ENCODE peak calls at places on chromosomes 11 and 22, in four cellular contexts. Y is EL; Q is activated T-helper 2 cell treated with anti-CD3 and anti-CD28 coated beads, Interferon-gamma antibody, Interleukin-2, Interleukin-4, amounts not matched to agents 10 μg/mL and 5 μg/mL and 100 μg/mL, durations not matched to agents 14 hours and 24 hours and 36 hours; L is RWPE1. O is an unnamed sample.
A peak's percentile ranks its signal among the peaks of the same experiment; 100 is the strongest.

GRCh38 chr22:47318041-47318737 is 555.7 kb downstream of the TBC1D22A start:
- DNase-seq in Y (no peak), Q (no peak), L (no peak), O (no peak)

GRCh38 chr11:69558519-69558941 is 77.1 kb downstream of the LINC01488 start:
- DNase-seq in Y (no peak), Q (no peak), L (no peak), O (no peak)

GRCh38 chr11:117239295-117239694 is 6.8 kb downstream of the RNF214 start:
- DNase-seq in Y (peak; percentile 97), Q (no peak), L (peak; percentile 78), O (peak; percentile 91)

GRCh38 chr22:28148816-28149465 is 229.9 kb upstream of the PITPNB start:
- DNase-seq in Y (no peak), Q (no peak), L (no peak), O (no peak)

GRCh38 chr11:130902380-130902779 is 13.9 kb downstream of the SNX19 start:
- DNase-seq in Y (no peak), Q (no peak), L (no peak), O (no peak)

GRCh38 chr22:40855960-40856512 is 403 bp downstream of the ST13 start:
- DNase-seq in Y (peak; percentile 36), Q (no peak), L (peak; percentile 5), O (peak; percentile 18)

GRCh38 chr11:78808903-78809302 is 234.2 kb upstream of the NARS2 start:
- DNase-seq in Y (no peak), Q (no peak), L (no peak), O (no peak)

GRCh38 chr11:73287400-73288101 is 15.4 kb downstream of the P2RY6 start:
- DNase-seq in Y (no peak), Q (no peak), L (no peak), O (no peak)

GRCh38 chr11:87819141-87819540 is 356.1 kb downstream of the RAB38 start:
- DNase-seq in Y (peak; percentile 16), Q (no peak), L (no peak), O (no peak)

GRCh38 chr11:47773882-47774281 is 6.7 kb upstream of the FNBP4 start:
- DNase-seq in Y (no peak), Q (no peak), L (no peak), O (no peak)

GRCh38 chr11:132848336-132848735 is 684.0 kb downstream of the OPCML start:
- DNase-seq in Y (no peak), Q (no peak), L (no peak), O (no peak)

GRCh38 chr11:65491163-65491465 is 7.7 kb upstream of the MALAT1 start:
- DNase-seq in Y (peak; percentile 30), Q (no peak), L (no peak), O (no peak)

GRCh38 chr22:21951931-21952465 is 650 bp downstream of the PPM1F start:
- DNase-seq in Y (peak; percentile 58), Q (no peak), L (no peak), O (peak; percentile 52)

GRCh38 chr11:122248130-122248529 is 132.1 kb upstream of the BLID start:
- DNase-seq in Y (no peak), Q (no peak), L (no peak), O (no peak)

GRCh38 chr22:20218320-20218872 is 49.7 kb downstream of the RTN4R start:
- DNase-seq in Y (no peak), Q (no peak), L (no peak), O (no peak)

GRCh38 chr22:23175817-23176644 is 4.3 kb upstream of the BCR start:
- DNase-seq in Y (no peak), Q (no peak), L (no peak), O (no peak)

GRCh38 chr11:44351898-44352498 is 42.1 kb upstream of the ALX4 start:
- DNase-seq in Y (no peak), Q (no peak), L (no peak), O (no peak)

GRCh38 chr22:33835196-33835788 is 85.0 kb downstream of the LARGE1 start:
- DNase-seq in Y (no peak), Q (no peak), L (no peak), O (no peak)

GRCh38 chr22:43313497-43314474 is 29.4 kb downstream of the SCUBE1 start:
- DNase-seq in Y (no peak), Q (no peak), L (no peak), O (no peak)

GRCh38 chr11:61602775-61603569 is 22.1 kb upstream of the SYT7 start:
- DNase-seq in Y (peak; percentile 96), Q (no peak), L (peak; percentile 98), O (peak; percentile 85)

GRCh38 chr22:25777870-25778269 is 35.9 kb downstream of the MYO18B start:
- DNase-seq in Y (peak; percentile 57), Q (no peak), L (peak; percentile 20), O (peak; percentile 40)

GRCh38 chr11:12786891-12787290 is 112.7 kb downstream of the TEAD1 start:
- DNase-seq in Y (no peak), Q (no peak), L (no peak), O (no peak)

GRCh38 chr11:102111787-102112653 is 1.8 kb downstream of the YAP1 start:
- DNase-seq in Y (peak; percentile 91), Q (no peak), L (peak; percentile 85), O (peak; percentile 78)

GRCh38 chr11:34323601-34324000 is 34.2 kb downstream of the ABTB2 start:
- DNase-seq in Y (no peak), Q (no peak), L (no peak), O (no peak)

GRCh38 chr22:47781427-47782111 is 1019.1 kb downstream of the TBC1D22A start:
- DNase-seq in Y (no peak), Q (no peak), L (no peak), O (no peak)

GRCh38 chr11:77147668-77148321 is 19.7 kb downstream of the MYO7A start:
- DNase-seq in Y (peak; percentile 17), Q (peak; percentile 30), L (peak; percentile 22), O (no peak)

GRCh38 chr11:16889905-16890304 is 124.3 kb downstream of the PLEKHA7 start:
- DNase-seq in Y (no peak), Q (no peak), L (no peak), O (no peak)

GRCh38 chr11:70711095-70711910 is 313.0 kb downstream of the CTTN start:
- DNase-seq in Y (no peak), Q (no peak), L (no peak), O (no peak)

GRCh38 chr11:75024764-75025211 is 36.1 kb downstream of the NEU3 start:
- DNase-seq in Y (no peak), Q (no peak), L (no peak), O (no peak)

GRCh38 chr22:38313384-38313955 is 3.8 kb downstream of the CSNK1E start:
- DNase-seq in Y (peak; percentile 98), Q (no peak), L (peak; percentile 69), O (peak; percentile 77)

GRCh38 chr11:66704659-66705360 is 24.2 kb downstream of the SPTBN2 start:
- DNase-seq in Y (no peak), Q (no peak), L (no peak), O (no peak)

GRCh38 chr11:64969209-64969608 is 2.7 kb downstream of the MAJIN start:
- DNase-seq in Y (peak; percentile 75), Q (no peak), L (peak; percentile 67), O (no peak)

O was measured in AG08396.